ENCODE peak calls at places on chromosomes 3 and 15, in seven cellular contexts. W is Caco-2, A is upper lobe of right lung, I is lung, S is body of pancreas, P is foreskin fibroblast, Z is astrocyte. T is an unnamed sample.

GRCh38 chr3:53250881-53251605 is 4.8 kb downstream of the TKT start:
- DNase-seq in W (no peak), A (no peak), I (no peak), S (no peak), P (no peak), Z (no peak), T (no peak)

GRCh38 chr3:60579734-60580133 is 671.5 kb downstream of the FHIT start:
- DNase-seq in W (no peak), A (no peak), I (no peak), S (no peak), P (peak), Z (peak), T (peak)

GRCh38 chr3:10551139-10551538 is 45.8 kb upstream of the ATP2B2 start:
- DNase-seq in W (no peak), A (peak), I (no peak), S (no peak), P (no peak), Z (no peak), T (no peak)

GRCh38 chr3:43320288-43320687 is 33.9 kb downstream of the SNRK start:
- DNase-seq in W (no peak), A (no peak), I (no peak), S (no peak), P (no peak), Z (no peak), T (no peak)

GRCh38 chr15:29849218-29849617 is 26.9 kb upstream of the TJP1 start:
- DNase-seq in W (no peak), A (no peak), I (no peak), S (no peak), P (no peak), Z (no peak), T (peak)

GRCh38 chr3:18556503-18556902 is 131.4 kb upstream of the SATB1 start:
- DNase-seq in W (no peak), A (no peak), I (no peak), S (no peak), P (no peak), Z (peak), T (peak)

GRCh38 chr3:11543948-11544387 is 99.7 kb downstream of the VGLL4 start:
- DNase-seq in W (no peak), A (no peak), I (no peak), S (no peak), P (no peak), Z (no peak), T (no peak)

GRCh38 chr3:39718674-39719595 is 90.5 kb upstream of the MYRIP start:
- DNase-seq in W (no peak), A (no peak), I (no peak), S (no peak), P (peak), Z (peak), T (peak)

GRCh38 chr3:179324270-179324754 is 1.5 kb downstream of the ZNF639 start:
- DNase-seq in W (no peak), A (no peak), I (no peak), S (no peak), P (peak), Z (peak), T (peak)

GRCh38 chr3:26089249-26089648 is 299.4 kb downstream of the OXSM start:
- DNase-seq in W (no peak), A (no peak), I (no peak), S (no peak), P (no peak), Z (no peak), T (no peak)

GRCh38 chr15:74540135-74540760 is 772 bp upstream of the ARID3B start:
- DNase-seq in W (peak), A (no peak), I (no peak), S (no peak), P (peak), Z (peak), T (no peak)

GRCh38 chr15:22930782-22931484 is 49.2 kb downstream of the CYFIP1 start:
- DNase-seq in W (no peak), A (no peak), I (no peak), S (peak), P (peak), Z (peak), T (peak)

GRCh38 chr3:114126461-114126860 is 52.4 kb downstream of the DRD3 start:
- DNase-seq in W (no peak), A (no peak), I (no peak), S (no peak), P (no peak), Z (no peak), T (no peak)

GRCh38 chr3:136292500-136292899 is 42.4 kb downstream of the PCCB start:
- DNase-seq in W (no peak), A (no peak), I (no peak), S (no peak), P (no peak), Z (no peak), T (no peak)

GRCh38 chr15:41928637-41929620 is 35.1 kb upstream of the SPTBN5 start:
- DNase-seq in W (no peak), A (peak), I (no peak), S (no peak), P (peak), Z (no peak), T (no peak)

GRCh38 chr15:68347392-68347791 is 69.8 kb downstream of the FEM1B start:
- DNase-seq in W (no peak), A (no peak), I (no peak), S (no peak), P (peak), Z (peak), T (no peak)

GRCh38 chr3:117719316-117719926 is 1009.8 kb downstream of the TUSC7 start:
- DNase-seq in W (peak), A (no peak), I (no peak), S (no peak), P (peak), Z (no peak), T (peak)

GRCh38 chr15:40536501-40536900 is 28.3 kb downstream of the CCDC32 start:
- DNase-seq in W (no peak), A (no peak), I (no peak), S (no peak), P (peak), Z (peak), T (no peak)

GRCh38 chr3:115469649-115470048 is 153.7 kb upstream of the GAP43 start:
- DNase-seq in W (no peak), A (no peak), I (no peak), S (no peak), P (no peak), Z (no peak), T (no peak)

GRCh38 chr3:152073267-152073666 is 195.5 kb upstream of the MBNL1 start:
- DNase-seq in W (no peak), A (no peak), I (no peak), S (no peak), P (peak), Z (peak), T (no peak)

GRCh38 chr3:12471228-12471627 is 13.1 kb upstream of the TSEN2 start:
- DNase-seq in W (no peak), A (no peak), I (no peak), S (no peak), P (no peak), Z (no peak), T (peak)

GRCh38 chr3:142210144-142210543 is 15.2 kb downstream of the GK5 start:
- DNase-seq in W (no peak), A (no peak), I (no peak), S (no peak), P (peak), Z (no peak), T (no peak)

GRCh38 chr3:100048248-100048647 is 66.1 kb downstream of the FILIP1L start:
- DNase-seq in W (no peak), A (no peak), I (no peak), S (no peak), P (no peak), Z (no peak), T (peak)

GRCh38 chr3:132554437-132554836 is 42.6 kb upstream of the ACKR4 start:
- DNase-seq in W (no peak), A (no peak), I (no peak), S (peak), P (peak), Z (peak), T (no peak)

GRCh38 chr3:147333098-147333497 is 73.2 kb downstream of the ZIC4 start:
- DNase-seq in W (no peak), A (no peak), I (no peak), S (no peak), P (no peak), Z (no peak), T (no peak)

GRCh38 chr15:63344737-63345390 is 36.8 kb downstream of the CA12 start:
- DNase-seq in W (no peak), A (no peak), I (no peak), S (no peak), P (peak), Z (no peak), T (no peak)

GRCh38 chr15:101101676-101102075 is 150.2 kb downstream of the CHSY1 start:
- DNase-seq in W (no peak), A (no peak), I (no peak), S (no peak), P (no peak), Z (no peak), T (no peak)

GRCh38 chr3:11120091-11120845 is 34.0 kb upstream of the HRH1 start:
- DNase-seq in W (no peak), A (no peak), I (no peak), S (no peak), P (no peak), Z (peak), T (peak)

GRCh38 chr15:51367322-51367976 is 26.0 kb downstream of the GLDN start:
- DNase-seq in W (peak), A (no peak), I (no peak), S (no peak), P (peak), Z (peak), T (no peak)

GRCh38 chr3:29282431-29283296 is 1.8 kb downstream of the RBMS3 start:
- DNase-seq in W (peak), A (no peak), I (no peak), S (no peak), P (peak), Z (peak), T (peak)

GRCh38 chr3:14959358-14959943 is 12.1 kb downstream of the NR2C2 start:
- DNase-seq in W (no peak), A (no peak), I (no peak), S (no peak), P (no peak), Z (no peak), T (no peak)
- H3K4me3 ChIP-seq in W (no peak), A (no peak), I (no peak), S (no peak), P (no peak), Z (no peak), T (no peak)

DNA sequence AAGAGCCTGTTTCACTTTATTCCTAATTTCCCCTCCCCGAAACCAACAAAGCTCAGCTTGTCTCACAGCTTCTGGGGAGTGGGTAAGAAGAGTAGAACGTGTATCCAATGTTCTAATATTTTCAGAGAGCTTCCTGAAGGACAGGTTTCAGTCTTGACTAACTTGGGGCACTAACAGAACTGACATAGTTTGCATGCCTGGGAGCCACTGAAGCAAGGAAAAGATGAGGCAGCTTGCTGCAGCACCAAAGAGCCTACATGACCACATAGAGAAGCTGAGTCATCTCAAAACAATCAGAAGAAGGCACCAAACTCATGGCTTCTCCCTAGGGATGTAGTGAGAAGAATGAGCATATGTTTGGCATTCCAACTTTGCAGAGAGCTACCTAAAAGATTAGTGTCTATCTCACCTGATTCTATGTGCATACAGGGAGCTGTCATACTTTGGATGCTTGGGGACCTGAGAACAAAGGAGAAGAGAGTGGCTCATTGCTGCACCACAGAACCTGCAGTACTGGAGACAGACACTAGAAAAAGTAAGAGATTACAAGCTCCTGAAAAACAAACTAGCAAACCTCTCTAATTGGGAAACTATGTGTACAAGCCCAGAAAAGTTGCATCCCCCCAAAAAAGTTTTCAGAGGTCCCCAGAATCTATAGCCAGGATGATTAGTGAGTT is 86.9 kb downstream of the DCLK3 start:
- DNase-seq in W (peak), A (no peak), I (no peak), S (no peak), P (peak), Z (peak), T (peak)
- TF ChIP-seq CTCF in W (no peak), A (no peak), I (no peak), S (no peak), P (no peak), Z (peak), T (peak)

GRCh38 chr3:193945126-193945525 is 190.8 kb upstream of the HES1 start:
- DNase-seq in W (no peak), A (no peak), I (no peak), S (no peak), P (no peak), Z (peak), T (no peak)

GRCh38 chr3:193944161-193944884 is 191.6 kb upstream of the HES1 start:
- DNase-seq in W (no peak), A (no peak), I (no peak), S (no peak), P (no peak), Z (no peak), T (peak)

GRCh38 chr3:193942516-193943055 is 193.4 kb upstream of the HES1 start:
- DNase-seq in W (peak), A (no peak), I (no peak), S (no peak), P (no peak), Z (no peak), T (no peak)

GRCh38 chr3:193941486-193941885 is 194.5 kb upstream of the HES1 start:
- DNase-seq in W (no peak), A (no peak), I (no peak), S (no peak), P (no peak), Z (no peak), T (no peak)

GRCh38 chr3:193943200-193943599 is 192.7 kb upstream of the HES1 start:
- DNase-seq in W (no peak), A (no peak), I (no peak), S (no peak), P (no peak), Z (no peak), T (no peak)
- H3K4me3 ChIP-seq in W (no peak), A (no peak), I (no peak), S (no peak), P (no peak), Z (no peak), T (no peak)

DNA sequence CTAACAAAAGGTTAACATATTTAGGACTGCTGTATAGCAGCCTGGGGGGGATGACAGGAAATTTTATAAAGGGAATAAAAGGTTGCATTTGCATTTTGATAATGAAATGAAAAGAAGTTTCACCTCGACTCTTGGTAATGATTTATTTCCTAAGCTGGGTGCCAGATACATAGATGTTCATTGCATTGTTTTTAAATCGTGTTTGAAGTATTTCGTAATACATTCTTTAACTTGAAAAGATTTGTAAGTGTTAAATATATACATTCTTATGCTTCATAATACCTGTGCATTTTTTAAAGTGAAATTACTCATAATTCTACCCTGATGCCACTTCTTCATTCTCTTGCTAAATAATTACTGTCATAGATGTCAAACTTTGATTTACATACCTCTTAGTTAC is 22.8 kb downstream of the LDHAL6B start:
- DNase-seq in W (no peak), A (no peak), I (no peak), S (no peak), P (no peak), Z (no peak), T (no peak)
- TF ChIP-seq CTCF in W (no peak), A (no peak), I (no peak), S (no peak), P (no peak), Z (no peak), T (no peak)

GRCh38 chr3:72285483-72285882 is 500.5 kb upstream of the PROK2 start:
- DNase-seq in W (no peak), A (no peak), I (no peak), S (no peak), P (no peak), Z (no peak), T (no peak)

GRCh38 chr3:72287941-72288340 is 503.0 kb upstream of the PROK2 start:
- DNase-seq in W (no peak), A (no peak), I (no peak), S (no peak), P (no peak), Z (no peak), T (peak)

GRCh38 chr3:72290859-72291641 is 506.1 kb upstream of the PROK2 start:
- DNase-seq in W (no peak), A (no peak), I (no peak), S (no peak), P (no peak), Z (no peak), T (no peak)

GRCh38 chr3:72289708-72290104 is 504.8 kb upstream of the PROK2 start:
- DNase-seq in W (no peak), A (no peak), I (no peak), S (no peak), P (no peak), Z (no peak), T (no peak)

GRCh38 chr3:72288955-72289707 is 504.2 kb upstream of the PROK2 start:
- DNase-seq in W (no peak), A (peak), I (peak), S (peak), P (peak), Z (peak), T (peak)
- H3K4me3 ChIP-seq in W (no peak), A (peak), I (no peak), S (no peak), P (no peak), Z (peak), T (no peak)

GRCh38 chr3:192915306-192915705 is 2.4 kb downstream of the MB21D2 start:
- DNase-seq in W (peak), A (no peak), I (no peak), S (no peak), P (peak), Z (peak), T (peak)
- TF ChIP-seq CTCF in W (no peak), A (no peak), I (no peak), S (no peak), P (peak), Z (peak), T (no peak)

GRCh38 chr3:125287248-125287647 is 74.7 kb upstream of the SLC12A8 start:
- DNase-seq in W (no peak), A (no peak), I (no peak), S (no peak), P (no peak), Z (no peak), T (no peak)
- H3K4me3 ChIP-seq in W (no peak), A (no peak), I (no peak), S (no peak), P (no peak), Z (no peak), T (no peak)

GRCh38 chr15:43511012-43511885 is 6.2 kb upstream of the MAP1A start:
- DNase-seq in W (peak), A (no peak), I (no peak), S (no peak), P (peak), Z (no peak), T (peak)
- TF ChIP-seq CTCF in W (no peak), A (no peak), I (no peak), S (no peak), P (peak), Z (no peak), T (peak)

GRCh38 chr3:16841354-16841753 is 43.4 kb upstream of the PLCL2 start:
- DNase-seq in W (no peak), A (no peak), I (no peak), S (no peak), P (no peak), Z (no peak), T (no peak)
- H3K4me3 ChIP-seq in W (no peak), A (no peak), I (no peak), S (no peak), P (no peak), Z (no peak), T (no peak)